ENCODE peak calls at places on chromosome 20, in six cellular contexts. W is brain microvascular endothelial cell, P is lung, Y is fibroblast of the aortic adventitia, O is fibroblast of lung, U is uterus. Z is an unnamed sample.

GRCh38 chr20:17587148-17587547 is 17.3 kb downstream of the DSTN start:
- DNase-seq in W (no peak), P (no peak), Y (no peak), O (no peak), U (no peak), Z (no peak)

GRCh38 chr20:47725248-47725973 is 59.9 kb downstream of the SULF2 start:
- DNase-seq in W (peak; percentile 65), P (peak; percentile 75), Y (peak; percentile 86), O (peak; percentile 80), U (peak; percentile 72), Z (peak; percentile 89)

GRCh38 chr20:41599699-41600104 is 18.5 kb downstream of the CHD6 start:
- DNase-seq in W (no peak), P (no peak), Y (no peak), O (no peak), U (no peak), Z (no peak)

GRCh38 chr20:859661-860294 is 26.3 kb downstream of the FAM110A start:
- DNase-seq in W (no peak), P (no peak), Y (no peak), O (no peak), U (no peak), Z (no peak)

GRCh38 chr20:24493181-24493580 is 23.8 kb downstream of the SYNDIG1 start:
- DNase-seq in W (no peak), P (no peak), Y (no peak), O (no peak), U (no peak), Z (peak; percentile 57)

GRCh38 chr20:49497217-49497560 is 14.7 kb upstream of the KCNB1 start:
- DNase-seq in W (no peak), P (no peak), Y (no peak), O (no peak), U (no peak), Z (no peak)

GRCh38 chr20:18692453-18692852 is 104.6 kb downstream of the DTD1 start:
- DNase-seq in W (no peak), P (no peak), Y (peak; percentile 3), O (peak; percentile 18), U (no peak), Z (no peak)

GRCh38 chr20:4150095-4150492 is 134.7 kb upstream of the RNF24 start:
- DNase-seq in W (peak; percentile 28), P (no peak), Y (peak; percentile 67), O (peak; percentile 52), U (no peak), Z (no peak)

GRCh38 chr20:55586626-55587025 is 418.7 kb downstream of the CBLN4 start:
- DNase-seq in W (no peak), P (no peak), Y (no peak), O (no peak), U (no peak), Z (no peak)

GRCh38 chr20:24996449-24997195 is 4.1 kb upstream of the APMAP start:
- DNase-seq in W (no peak), P (no peak), Y (no peak), O (no peak), U (no peak), Z (peak; percentile 48)

DNA sequence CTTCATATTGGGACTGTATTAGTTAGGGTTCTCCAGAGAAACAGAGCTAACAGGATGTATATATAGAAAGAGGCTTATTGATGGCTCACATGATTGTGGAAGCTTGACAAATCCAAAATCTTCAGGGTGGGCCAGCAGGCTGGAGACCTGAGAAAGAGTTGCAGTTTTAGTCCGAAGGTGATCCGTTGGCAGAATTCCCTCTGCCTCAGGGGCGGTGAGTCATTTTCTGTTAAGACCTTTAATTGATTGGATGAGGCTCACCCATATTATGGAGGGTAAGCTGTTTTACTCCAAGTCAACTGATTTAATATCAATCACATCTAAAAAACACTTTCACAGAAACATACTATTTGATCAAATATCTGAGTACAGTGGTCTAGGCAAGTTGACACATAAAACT is 113.6 kb downstream of the FLRT3 start:
- DNase-seq in W (no peak), P (no peak), Y (no peak), O (no peak), U (no peak), Z (no peak)
- TF ChIP-seq CTCF in W (no peak), P (no peak), Y (no peak), O (no peak), U (no peak), Z (no peak)

GRCh38 chr20:62407221-62407992 is at the start of gene CABLES2:
- DNase-seq in W (peak; percentile 88), P (peak; percentile 91), Y (peak; percentile 90), O (peak; percentile 92), U (peak; percentile 93), Z (peak; percentile 96)
- TF ChIP-seq CTCF in W (no peak), P (no peak), Y (no peak), O (no peak), U (no peak), Z (no peak)

DNA sequence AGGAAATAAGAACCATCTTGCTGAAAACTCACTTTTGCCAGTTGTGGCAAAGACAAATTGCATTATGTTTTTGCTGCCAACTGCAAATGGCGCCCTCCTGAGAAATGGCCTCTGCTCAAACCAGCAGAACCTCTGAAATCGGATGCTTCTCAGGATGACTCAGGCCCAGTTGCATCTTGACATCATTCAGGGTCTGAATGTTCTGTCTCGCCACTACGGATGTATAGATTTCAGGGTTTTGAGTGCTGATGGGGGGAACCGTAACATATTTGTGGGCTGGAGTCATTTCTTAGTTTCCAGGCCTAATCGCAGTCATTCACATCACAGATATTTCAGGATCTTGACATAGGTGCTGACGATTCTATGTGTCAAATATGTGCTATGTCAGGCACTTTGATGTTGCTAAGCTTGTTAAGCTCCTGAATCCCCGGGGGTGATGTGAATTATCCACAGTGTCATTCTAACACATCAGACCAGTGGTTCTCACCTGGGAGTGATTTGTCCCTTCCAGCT is 207.1 kb downstream of the NFATC2 start:
- DNase-seq in W (peak; percentile 100), P (no peak), Y (peak; percentile 87), O (peak; percentile 100), U (no peak), Z (no peak)
- TF ChIP-seq CTCF in W (no peak), P (no peak), Y (no peak), O (peak; percentile 17), U (no peak), Z (peak; percentile 14)

DNA sequence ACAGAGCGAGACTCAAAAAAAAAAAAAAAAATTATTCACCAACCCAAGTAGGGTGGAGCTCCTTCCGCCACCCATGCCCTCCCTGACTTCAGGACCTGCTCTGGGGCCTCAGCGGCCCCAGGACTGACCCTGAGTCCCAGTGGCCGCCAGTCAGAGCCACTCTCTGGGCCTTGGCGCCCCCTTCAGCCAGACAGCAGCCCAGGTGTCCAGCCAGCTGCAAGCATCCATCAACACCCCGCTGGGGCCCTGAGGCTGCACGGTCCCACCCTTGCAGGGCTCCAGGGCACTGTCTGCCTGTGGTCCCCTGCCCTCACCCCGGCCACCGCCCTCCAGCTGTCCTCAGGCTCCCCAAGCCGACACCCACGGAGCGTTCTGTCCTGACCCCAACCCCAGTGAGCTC is 11.4 kb upstream of the KCNQ2 start:
- DNase-seq in W (no peak), P (no peak), Y (no peak), O (no peak), U (no peak), Z (no peak)
- TF ChIP-seq CTCF in W (peak; percentile 19), P (no peak), Y (no peak), O (no peak), U (no peak), Z (no peak)

GRCh38 chr20:58837717-58838116 is 13.0 kb downstream of the GNAS-AS1 start:
- DNase-seq in W (no peak), P (no peak), Y (no peak), O (no peak), U (no peak), Z (no peak)

GRCh38 chr20:58839991-58840747 is 10.5 kb downstream of the GNAS-AS1 start:
- DNase-seq in W (no peak), P (no peak), Y (no peak), O (no peak), U (no peak), Z (no peak)

GRCh38 chr20:58840816-58841538 is 9.7 kb downstream of the GNAS-AS1 start:
- DNase-seq in W (no peak), P (no peak), Y (no peak), O (no peak), U (no peak), Z (no peak)

GRCh38 chr20:58839474-58839874 is 11.2 kb downstream of the GNAS-AS1 start:
- DNase-seq in W (no peak), P (no peak), Y (peak; percentile 23), O (peak; percentile 26), U (no peak), Z (no peak)

DNA sequence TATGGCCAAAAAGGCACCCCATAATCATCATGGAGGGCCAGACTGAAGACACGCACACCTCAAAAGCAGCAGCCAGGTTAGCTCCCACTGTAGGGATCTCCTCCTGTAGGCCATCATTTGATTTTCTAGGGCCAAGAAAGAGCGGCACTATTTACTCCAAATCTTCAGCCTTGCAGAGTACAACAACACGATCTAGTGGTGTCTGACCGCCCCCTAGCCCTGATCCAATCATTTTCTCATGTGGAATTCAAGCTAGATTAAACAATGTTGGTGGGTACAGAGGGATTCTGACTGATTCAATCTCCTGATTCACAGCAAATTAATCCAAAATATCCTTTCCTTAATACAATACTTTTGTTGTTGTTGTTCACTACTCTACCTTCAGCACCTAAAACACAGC is 12.5 kb downstream of the GNAS-AS1 start:
- DNase-seq in W (no peak), P (no peak), Y (no peak), O (no peak), U (no peak), Z (no peak)
- TF ChIP-seq CTCF in W (peak; percentile 12), P (no peak), Y (no peak), O (no peak), U (no peak), Z (no peak)

DNA sequence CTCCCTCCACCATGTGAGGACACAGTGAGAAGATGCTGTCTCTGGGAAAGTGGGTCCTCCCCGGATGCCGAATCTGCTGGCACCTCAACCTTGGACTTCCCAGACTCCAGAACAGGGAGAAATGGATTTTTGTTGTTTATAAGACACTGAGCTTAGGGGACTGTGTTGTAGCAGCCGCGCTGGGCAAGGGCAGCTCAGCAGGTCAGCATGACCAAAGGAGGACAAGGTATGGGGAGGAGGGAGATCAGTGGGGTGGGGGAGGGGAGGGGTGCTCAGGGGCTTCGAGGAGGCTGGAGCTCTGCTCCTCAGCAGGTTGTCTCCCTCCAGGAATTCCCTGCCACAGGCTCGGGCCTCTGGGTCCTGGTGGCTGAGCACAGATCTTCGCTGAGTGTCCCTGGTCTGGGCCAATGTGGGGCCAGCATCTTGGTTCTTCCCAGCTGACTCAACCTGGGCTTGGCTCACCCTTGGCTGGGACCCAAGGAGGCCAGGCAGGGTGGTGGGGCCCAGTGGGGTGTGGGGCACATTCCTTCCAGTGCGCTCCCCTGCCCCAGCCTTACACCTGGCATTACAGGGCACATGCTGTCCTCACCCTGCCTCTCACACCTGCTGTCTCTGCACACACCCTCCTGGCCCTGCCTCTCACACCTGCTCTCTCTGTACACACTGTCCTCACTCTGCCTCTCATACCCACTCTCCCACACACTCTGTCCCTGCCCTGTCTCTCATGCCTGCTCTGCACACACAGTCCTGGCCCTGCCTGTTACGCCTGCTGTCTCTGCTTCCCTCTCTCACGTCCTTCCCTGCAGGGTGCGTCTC is 107.3 kb downstream of the SYCP2 start:
- DNase-seq in W (no peak), P (peak; percentile 68), Y (no peak), O (no peak), U (no peak), Z (peak; percentile 83)
- TF ChIP-seq CTCF in W (no peak), P (no peak), Y (no peak), O (no peak), U (no peak), Z (no peak)